ENCODE peak calls at places on chromosomes 2 and 18, in seven cellular contexts. One of them, this sample, is unnamed.
A peak's percentile ranks its signal among the peaks of the same experiment; 100 is the strongest.

GRCh38 chr2:86686905-86687304 is 33.2 kb upstream of the RMND5A start:
- DNase-seq in NCI-H510A treated with DMSO at 0.1 percent for 48 hours: no peak
- DNase-seq in CD4-positive, alpha-beta T cell: no peak
- DNase-seq in Calu3: no peak
- DNase-seq in ovary: no peak
- DNase-seq in mucosa of descending colon: no peak
- DNase-seq in activated naive CD4-positive, alpha-beta T cell treated with anti-CD3 and anti-CD28 coated beads, Interleukin-2, amount 10 ng/mL, durations not matched to agents 7 days and 5 days: no peak
- DNase-seq in this sample: no peak

GRCh38 chr18:47458483-47458882 is 207.0 kb upstream of the SKOR2 start:
- DNase-seq in ovary: no peak
- DNase-seq in NCI-H510A treated with DMSO at 0.1 percent for 48 hours: no peak
- DNase-seq in mucosa of descending colon: no peak
- DNase-seq in CD4-positive, alpha-beta T cell: no peak
- DNase-seq in activated naive CD4-positive, alpha-beta T cell treated with anti-CD3 and anti-CD28 coated beads, Interleukin-2, amount 10 ng/mL, durations not matched to agents 7 days and 5 days: no peak
- DNase-seq in Calu3: no peak
- DNase-seq in this sample: no peak

GRCh38 chr2:50181212-50181611 is 850.7 kb downstream of the NRXN1 start:
- DNase-seq in Calu3: no peak
- DNase-seq in activated naive CD4-positive, alpha-beta T cell treated with anti-CD3 and anti-CD28 coated beads, Interleukin-2, amount 10 ng/mL, durations not matched to agents 7 days and 5 days: no peak
- DNase-seq in CD4-positive, alpha-beta T cell: no peak
- DNase-seq in mucosa of descending colon: no peak
- DNase-seq in ovary: no peak
- DNase-seq in NCI-H510A treated with DMSO at 0.1 percent for 48 hours: no peak
- DNase-seq in this sample: no peak

GRCh38 chr2:33110461-33110860 is 163.7 kb downstream of the LTBP1 start:
- DNase-seq in ovary: no peak
- DNase-seq in activated naive CD4-positive, alpha-beta T cell treated with anti-CD3 and anti-CD28 coated beads, Interleukin-2, amount 10 ng/mL, durations not matched to agents 7 days and 5 days: no peak
- DNase-seq in CD4-positive, alpha-beta T cell: no peak
- DNase-seq in NCI-H510A treated with DMSO at 0.1 percent for 48 hours: no peak
- DNase-seq in mucosa of descending colon: no peak
- DNase-seq in Calu3: no peak
- DNase-seq in this sample: no peak

GRCh38 chr2:44936715-44937687 is 4.5 kb upstream of the SIX3 start:
- DNase-seq in Calu3: no peak
- DNase-seq in NCI-H510A treated with DMSO at 0.1 percent for 48 hours: no peak
- DNase-seq in activated naive CD4-positive, alpha-beta T cell treated with anti-CD3 and anti-CD28 coated beads, Interleukin-2, amount 10 ng/mL, durations not matched to agents 7 days and 5 days: no peak
- DNase-seq in mucosa of descending colon: no peak
- DNase-seq in CD4-positive, alpha-beta T cell: no peak
- DNase-seq in ovary: no peak
- DNase-seq in this sample: no peak

GRCh38 chr2:241340621-241341163 is 15.4 kb upstream of the FARP2 start:
- DNase-seq in ovary: no peak
- DNase-seq in mucosa of descending colon: no peak
- DNase-seq in CD4-positive, alpha-beta T cell: no peak
- DNase-seq in NCI-H510A treated with DMSO at 0.1 percent for 48 hours: no peak
- DNase-seq in Calu3: no peak
- DNase-seq in activated naive CD4-positive, alpha-beta T cell treated with anti-CD3 and anti-CD28 coated beads, Interleukin-2, amount 10 ng/mL, durations not matched to agents 7 days and 5 days: peak; percentile 57
- DNase-seq in this sample: no peak

GRCh38 chr2:129331638-129332037 is 647.8 kb upstream of the RAB6C start:
- DNase-seq in mucosa of descending colon: no peak
- DNase-seq in Calu3: no peak
- DNase-seq in NCI-H510A treated with DMSO at 0.1 percent for 48 hours: no peak
- DNase-seq in CD4-positive, alpha-beta T cell: no peak
- DNase-seq in ovary: no peak
- DNase-seq in activated naive CD4-positive, alpha-beta T cell treated with anti-CD3 and anti-CD28 coated beads, Interleukin-2, amount 10 ng/mL, durations not matched to agents 7 days and 5 days: no peak
- DNase-seq in this sample: no peak

GRCh38 chr2:127305985-127306585 is 12.1 kb upstream of the ERCC3 start:
- DNase-seq in Calu3: no peak
- DNase-seq in ovary: no peak
- DNase-seq in NCI-H510A treated with DMSO at 0.1 percent for 48 hours: no peak
- DNase-seq in activated naive CD4-positive, alpha-beta T cell treated with anti-CD3 and anti-CD28 coated beads, Interleukin-2, amount 10 ng/mL, durations not matched to agents 7 days and 5 days: no peak
- DNase-seq in CD4-positive, alpha-beta T cell: no peak
- DNase-seq in mucosa of descending colon: no peak
- DNase-seq in this sample: no peak

GRCh38 chr18:21115519-21116411 is 4.2 kb upstream of the ROCK1 start:
- DNase-seq in Calu3: no peak
- DNase-seq in activated naive CD4-positive, alpha-beta T cell treated with anti-CD3 and anti-CD28 coated beads, Interleukin-2, amount 10 ng/mL, durations not matched to agents 7 days and 5 days: no peak
- DNase-seq in NCI-H510A treated with DMSO at 0.1 percent for 48 hours: no peak
- DNase-seq in mucosa of descending colon: no peak
- DNase-seq in ovary: no peak
- DNase-seq in CD4-positive, alpha-beta T cell: no peak
- DNase-seq in this sample: no peak

GRCh38 chr2:106147159-106147558 is 46.9 kb downstream of the UXS1 start:
- DNase-seq in mucosa of descending colon: no peak
- DNase-seq in Calu3: no peak
- DNase-seq in CD4-positive, alpha-beta T cell: no peak
- DNase-seq in NCI-H510A treated with DMSO at 0.1 percent for 48 hours: no peak
- DNase-seq in activated naive CD4-positive, alpha-beta T cell treated with anti-CD3 and anti-CD28 coated beads, Interleukin-2, amount 10 ng/mL, durations not matched to agents 7 days and 5 days: no peak
- DNase-seq in ovary: no peak
- DNase-seq in this sample: peak; percentile 99

GRCh38 chr18:34697233-34697632 is 12.9 kb upstream of the DTNA start:
- DNase-seq in Calu3: no peak
- DNase-seq in ovary: no peak
- DNase-seq in activated naive CD4-positive, alpha-beta T cell treated with anti-CD3 and anti-CD28 coated beads, Interleukin-2, amount 10 ng/mL, durations not matched to agents 7 days and 5 days: no peak
- DNase-seq in CD4-positive, alpha-beta T cell: no peak
- DNase-seq in mucosa of descending colon: no peak
- DNase-seq in NCI-H510A treated with DMSO at 0.1 percent for 48 hours: no peak
- DNase-seq in this sample: no peak

GRCh38 chr2:216501854-216502253 is 3.2 kb downstream of the RPL37A start:
- DNase-seq in CD4-positive, alpha-beta T cell: no peak
- DNase-seq in mucosa of descending colon: peak; percentile 50
- DNase-seq in NCI-H510A treated with DMSO at 0.1 percent for 48 hours: no peak
- DNase-seq in activated naive CD4-positive, alpha-beta T cell treated with anti-CD3 and anti-CD28 coated beads, Interleukin-2, amount 10 ng/mL, durations not matched to agents 7 days and 5 days: no peak
- DNase-seq in Calu3: no peak
- DNase-seq in ovary: no peak
- DNase-seq in this sample: no peak

GRCh38 chr2:232890896-232891601 is 21.0 kb downstream of the SNORC start:
- DNase-seq in Calu3: peak; percentile 59
- DNase-seq in CD4-positive, alpha-beta T cell: no peak
- DNase-seq in mucosa of descending colon: peak; percentile 42
- DNase-seq in ovary: no peak
- DNase-seq in NCI-H510A treated with DMSO at 0.1 percent for 48 hours: peak; percentile 93
- DNase-seq in activated naive CD4-positive, alpha-beta T cell treated with anti-CD3 and anti-CD28 coated beads, Interleukin-2, amount 10 ng/mL, durations not matched to agents 7 days and 5 days: no peak
- DNase-seq in this sample: peak; percentile 97

GRCh38 chr2:12436483-12436882 is 280.3 kb upstream of the TRIB2 start:
- DNase-seq in CD4-positive, alpha-beta T cell: no peak
- DNase-seq in ovary: no peak
- DNase-seq in Calu3: no peak
- DNase-seq in mucosa of descending colon: no peak
- DNase-seq in activated naive CD4-positive, alpha-beta T cell treated with anti-CD3 and anti-CD28 coated beads, Interleukin-2, amount 10 ng/mL, durations not matched to agents 7 days and 5 days: no peak
- DNase-seq in NCI-H510A treated with DMSO at 0.1 percent for 48 hours: no peak
- DNase-seq in this sample: no peak

GRCh38 chr2:218281449-218281848 is 10.9 kb downstream of the TMBIM1 start:
- DNase-seq in CD4-positive, alpha-beta T cell: no peak
- DNase-seq in NCI-H510A treated with DMSO at 0.1 percent for 48 hours: no peak
- DNase-seq in ovary: no peak
- DNase-seq in mucosa of descending colon: no peak
- DNase-seq in activated naive CD4-positive, alpha-beta T cell treated with anti-CD3 and anti-CD28 coated beads, Interleukin-2, amount 10 ng/mL, durations not matched to agents 7 days and 5 days: no peak
- DNase-seq in Calu3: no peak
- DNase-seq in this sample: no peak

GRCh38 chr2:240714747-240715725 is 23.4 kb downstream of the AQP12A start:
- DNase-seq in activated naive CD4-positive, alpha-beta T cell treated with anti-CD3 and anti-CD28 coated beads, Interleukin-2, amount 10 ng/mL, durations not matched to agents 7 days and 5 days: no peak
- DNase-seq in NCI-H510A treated with DMSO at 0.1 percent for 48 hours: no peak
- DNase-seq in CD4-positive, alpha-beta T cell: no peak
- DNase-seq in ovary: no peak
- DNase-seq in Calu3: no peak
- DNase-seq in mucosa of descending colon: peak; percentile 26
- DNase-seq in this sample: no peak

GRCh38 chr18:23356915-23357421 is 96.1 kb upstream of the RIOK3 start:
- DNase-seq in activated naive CD4-positive, alpha-beta T cell treated with anti-CD3 and anti-CD28 coated beads, Interleukin-2, amount 10 ng/mL, durations not matched to agents 7 days and 5 days: no peak
- DNase-seq in CD4-positive, alpha-beta T cell: no peak
- DNase-seq in ovary: no peak
- DNase-seq in NCI-H510A treated with DMSO at 0.1 percent for 48 hours: no peak
- DNase-seq in Calu3: no peak
- DNase-seq in mucosa of descending colon: no peak
- DNase-seq in this sample: no peak

GRCh38 chr2:7016120-7016519 is 98.9 kb downstream of the RNF144A start:
- DNase-seq in ovary: no peak
- DNase-seq in Calu3: no peak
- DNase-seq in mucosa of descending colon: no peak
- DNase-seq in NCI-H510A treated with DMSO at 0.1 percent for 48 hours: no peak
- DNase-seq in activated naive CD4-positive, alpha-beta T cell treated with anti-CD3 and anti-CD28 coated beads, Interleukin-2, amount 10 ng/mL, durations not matched to agents 7 days and 5 days: no peak
- DNase-seq in CD4-positive, alpha-beta T cell: no peak
- DNase-seq in this sample: no peak

GRCh38 chr2:60821587-60822302 is 59.6 kb upstream of the REL start:
- DNase-seq in ovary: no peak
- DNase-seq in NCI-H510A treated with DMSO at 0.1 percent for 48 hours: no peak
- DNase-seq in Calu3: no peak
- DNase-seq in activated naive CD4-positive, alpha-beta T cell treated with anti-CD3 and anti-CD28 coated beads, Interleukin-2, amount 10 ng/mL, durations not matched to agents 7 days and 5 days: no peak
- DNase-seq in CD4-positive, alpha-beta T cell: no peak
- DNase-seq in mucosa of descending colon: no peak
- DNase-seq in this sample: no peak

GRCh38 chr18:22604390-22604985 is 186.8 kb upstream of the CTAGE1 start:
- DNase-seq in ovary: no peak
- DNase-seq in NCI-H510A treated with DMSO at 0.1 percent for 48 hours: no peak
- DNase-seq in Calu3: no peak
- DNase-seq in mucosa of descending colon: no peak
- DNase-seq in activated naive CD4-positive, alpha-beta T cell treated with anti-CD3 and anti-CD28 coated beads, Interleukin-2, amount 10 ng/mL, durations not matched to agents 7 days and 5 days: no peak
- DNase-seq in CD4-positive, alpha-beta T cell: no peak
- DNase-seq in this sample: no peak

GRCh38 chr2:158667969-158668368 is 127.1 kb upstream of the DAPL1 start:
- DNase-seq in Calu3: no peak
- DNase-seq in activated naive CD4-positive, alpha-beta T cell treated with anti-CD3 and anti-CD28 coated beads, Interleukin-2, amount 10 ng/mL, durations not matched to agents 7 days and 5 days: no peak
- DNase-seq in NCI-H510A treated with DMSO at 0.1 percent for 48 hours: no peak
- DNase-seq in mucosa of descending colon: no peak
- DNase-seq in ovary: no peak
- DNase-seq in CD4-positive, alpha-beta T cell: no peak
- DNase-seq in this sample: no peak

GRCh38 chr18:44679912-44680270 is 797 bp upstream of the SETBP1 start:
- DNase-seq in NCI-H510A treated with DMSO at 0.1 percent for 48 hours: peak; percentile 27
- DNase-seq in activated naive CD4-positive, alpha-beta T cell treated with anti-CD3 and anti-CD28 coated beads, Interleukin-2, amount 10 ng/mL, durations not matched to agents 7 days and 5 days: peak; percentile 46
- DNase-seq in Calu3: peak; percentile 53
- DNase-seq in CD4-positive, alpha-beta T cell: no peak
- DNase-seq in mucosa of descending colon: peak; percentile 77
- DNase-seq in ovary: peak; percentile 77
- DNase-seq in this sample: no peak